ENCODE peak calls at places on chromosome 4, in nine cellular contexts. B, Z, O, U, D, Q, P, J and A are unnamed samples.

GRCh38 chr4:30721353-30722091 is 1.4 kb downstream of the PCDH7 start:
- DNase-seq in U (peak; percentile 33), Z (peak; percentile 54), D (no peak), B (peak; percentile 39), P (no peak), O (no peak), Q (no peak), J (peak; percentile 69), A (no peak)

GRCh38 chr4:76504613-76505465 is 69.8 kb downstream of the SHROOM3 start:
- DNase-seq in B (peak; percentile 75), U (no peak), Q (no peak), J (no peak), D (no peak), O (peak; percentile 61), Z (no peak), P (no peak), A (no peak)

GRCh38 chr4:110088670-110089069 is 109.7 kb downstream of the ELOVL6 start:
- DNase-seq in B (peak; percentile 55), J (no peak), D (no peak), O (no peak), U (no peak), Z (no peak), P (no peak), Q (no peak), A (no peak)

GRCh38 chr4:113461281-113461680 is 300.3 kb downstream of the CAMK2D start:
- DNase-seq in D (no peak), P (no peak), Q (no peak), O (no peak), U (no peak), J (no peak), B (no peak), Z (no peak), A (no peak)

GRCh38 chr4:38308728-38309315 is 348.6 kb downstream of the PTTG2 start:
- DNase-seq in J (no peak), D (no peak), Q (no peak), Z (no peak), U (no peak), P (no peak), B (peak; percentile 32), O (peak; percentile 43), A (no peak)

GRCh38 chr4:138494931-138495330 is 252.8 kb upstream of the SLC7A11 start:
- DNase-seq in D (no peak), Z (no peak), J (no peak), P (no peak), U (no peak), Q (no peak), B (peak; percentile 50), O (peak; percentile 54), A (no peak)

GRCh38 chr4:139229534-139230039 is 50.4 kb downstream of the MGARP start:
- DNase-seq in Q (no peak), P (no peak), O (peak; percentile 46), B (peak; percentile 72), D (no peak), J (no peak), Z (no peak), U (no peak), A (no peak)

GRCh38 chr4:26179316-26179760 is 141.5 kb upstream of the RBPJ start:
- DNase-seq in B (no peak), Z (no peak), O (no peak), P (no peak), D (no peak), Q (no peak), U (no peak), J (no peak), A (no peak)

GRCh38 chr4:49044270-49044669 is 58.2 kb downstream of the CWH43 start:
- DNase-seq in Z (no peak), D (no peak), J (no peak), U (no peak), O (no peak), P (no peak), B (no peak), Q (no peak), A (no peak)

GRCh38 chr4:70768301-70768948 is 46.7 kb downstream of the RUFY3 start:
- DNase-seq in D (no peak), P (no peak), U (no peak), Z (no peak), J (no peak), Q (no peak), O (peak; percentile 40), B (no peak), A (no peak)

GRCh38 chr4:98284640-98285046 is 23.5 kb downstream of the RAP1GDS1 start:
- DNase-seq in U (no peak), O (no peak), J (no peak), Q (no peak), B (no peak), P (no peak), Z (peak; percentile 27), D (no peak), A (no peak)

GRCh38 chr4:2250003-2250763 is 8.3 kb upstream of the HAUS3 start:
- DNase-seq in Z (no peak), D (no peak), Q (no peak), P (peak; percentile 0), B (no peak), U (no peak), J (peak; percentile 37), O (no peak), A (no peak)

GRCh38 chr4:74111990-74112389 is 13.0 kb upstream of the CXCL2 start:
- DNase-seq in Q (peak; percentile 55), Z (no peak), J (peak; percentile 67), P (no peak), U (no peak), O (no peak), B (peak; percentile 68), D (no peak), A (no peak)

GRCh38 chr4:81919238-81919637 is 447.5 kb upstream of the RASGEF1B start:
- DNase-seq in U (no peak), J (no peak), D (no peak), P (no peak), O (no peak), Z (no peak), B (peak; percentile 51), Q (no peak), A (no peak)

GRCh38 chr4:77773101-77773500 is 46.1 kb downstream of the CNOT6L start:
- DNase-seq in U (no peak), J (no peak), P (no peak), B (peak; percentile 21), Q (no peak), Z (no peak), O (no peak), D (no peak), A (no peak)

GRCh38 chr4:56320293-56320692 is 67.0 kb downstream of the AASDH start:
- DNase-seq in P (no peak), Z (no peak), Q (no peak), O (no peak), U (no peak), J (no peak), B (peak; percentile 36), D (no peak), A (no peak)

GRCh38 chr4:144591401-144591800 is 54.6 kb upstream of the HHIP start:
- DNase-seq in P (no peak), Q (peak; percentile 36), O (peak; percentile 19), U (no peak), Z (no peak), B (peak; percentile 90), J (no peak), D (no peak), A (no peak)

GRCh38 chr4:159292137-159292896 is 189.4 kb downstream of the RAPGEF2 start:
- DNase-seq in Q (no peak), P (no peak), O (no peak), D (no peak), J (no peak), Z (no peak), B (no peak), U (no peak), A (no peak)

GRCh38 chr4:87227704-87228560 is 7.5 kb upstream of the KLHL8 start:
- DNase-seq in J (no peak), O (no peak), D (no peak), B (no peak), U (no peak), P (no peak), Z (no peak), Q (no peak), A (no peak)

GRCh38 chr4:8293131-8293975 is 23.8 kb downstream of the HTRA3 start:
- DNase-seq in B (no peak), Q (peak; percentile 31), D (no peak), O (no peak), U (peak; percentile 5), Z (no peak), J (peak; percentile 48), P (no peak), A (no peak)
- H3K4me1 ChIP-seq in B (no peaks in the 10 kb centered on the region), Q (no peaks in the 10 kb centered on the region), D (no peaks in the 10 kb centered on the region), O (no peaks in the 10 kb centered on the region), U (no peaks in the 10 kb centered on the region), Z (no peaks in the 10 kb centered on the region), J (no peaks in the 10 kb centered on the region), P (no peaks in the 10 kb centered on the region), A (no peaks in the 10 kb centered on the region)

GRCh38 chr4:68278045-68278444 is 32.6 kb upstream of the TMPRSS11B start:
- DNase-seq in J (no peak), O (no peak), U (no peak), D (no peak), Q (no peak), B (no peak), Z (no peak), P (no peak), A (no peak)
- H3K9me3 ChIP-seq in J (no peaks in the 10 kb centered on the region), O (no peaks in the 10 kb centered on the region), U (no peaks in the 10 kb centered on the region), D (no peaks in the 10 kb centered on the region), Q (no peaks in the 10 kb centered on the region), B (no peaks in the 10 kb centered on the region), Z (no peaks in the 10 kb centered on the region), P (no peaks in the 10 kb centered on the region), A (no peaks in the 10 kb centered on the region)

GRCh38 chr4:158133551-158133950 is 39.3 kb downstream of the GASK1B start:
- DNase-seq in O (no peak), J (no peak), U (no peak), P (no peak), Z (no peak), Q (no peak), D (no peak), B (no peak), A (no peak)

GRCh38 chr4:158129649-158130048 is 43.2 kb downstream of the GASK1B start:
- DNase-seq in J (no peak), Q (no peak), P (no peak), B (no peak), D (no peak), Z (no peak), U (no peak), O (no peak), A (no peak)

GRCh38 chr4:158128540-158128939 is 44.3 kb downstream of the GASK1B start:
- DNase-seq in U (no peak), Z (no peak), D (no peak), Q (no peak), O (no peak), B (no peak), P (no peak), J (no peak), A (no peak)

GRCh38 chr4:158130204-158130603 is 42.6 kb downstream of the GASK1B start:
- DNase-seq in Z (no peak), D (no peak), P (no peak), J (no peak), Q (no peak), B (no peak), O (no peak), U (no peak), A (no peak)

GRCh38 chr4:158131037-158131436 is 41.8 kb downstream of the GASK1B start:
- DNase-seq in Z (no peak), O (no peak), U (no peak), B (no peak), Q (no peak), J (no peak), P (no peak), D (no peak), A (no peak)
- H3K27ac ChIP-seq in Z (no peak overlapping the region), O (no peak overlapping the region), U (peak overlapping the region; percentile 47), B (no peak overlapping the region), Q (no peak overlapping the region), J (no peak overlapping the region), P (no peak overlapping the region), D (no peak overlapping the region), A (no peak overlapping the region)

GRCh38 chr4:99612704-99613103 is 38.1 kb downstream of the MTTP start:
- DNase-seq in Q (no peak), Z (no peak), B (no peak), J (no peak), O (no peak), U (no peak), D (no peak), P (no peak), A (no peak)
- H3K4me1 ChIP-seq in Q (no peaks in the 10 kb centered on the region), Z (no peaks in the 10 kb centered on the region), B (peaks cover 5% of the 10 kb centered on the region), J (no peaks in the 10 kb centered on the region), O (no peaks in the 10 kb centered on the region), U (peaks cover 13% of the 10 kb centered on the region), D (peaks cover 13% of the 10 kb centered on the region), P (no peaks in the 10 kb centered on the region), A (no peaks in the 10 kb centered on the region)